ENCODE peak calls at places on chromosomes 5 and 9, in five cellular contexts. One of them, this sample, is unnamed.

GRCh38 chr9:94639045-94639995 is at the start of gene FBP1:
- DNase-seq in sigmoid colon: peak; percentile 70
- DNase-seq in upper lobe of right lung: peak; percentile 94
- DNase-seq in HFFc6: no peak
- DNase-seq in CD4-positive, alpha-beta T cell: peak; percentile 31
- DNase-seq in this sample: peak; percentile 55

GRCh38 chr5:120140510-120140909 is 323.6 kb upstream of the PRR16 start:
- DNase-seq in sigmoid colon: no peak
- DNase-seq in upper lobe of right lung: no peak
- DNase-seq in HFFc6: no peak
- DNase-seq in CD4-positive, alpha-beta T cell: no peak
- DNase-seq in this sample: no peak

GRCh38 chr5:91928751-91929521 is 545.8 kb upstream of the ARRDC3 start:
- DNase-seq in sigmoid colon: no peak
- DNase-seq in upper lobe of right lung: no peak
- DNase-seq in HFFc6: peak; percentile 2
- DNase-seq in CD4-positive, alpha-beta T cell: no peak
- DNase-seq in this sample: no peak

GRCh38 chr5:94021246-94021645 is 279.8 kb upstream of the POU5F2 start:
- DNase-seq in sigmoid colon: no peak
- DNase-seq in upper lobe of right lung: no peak
- DNase-seq in HFFc6: peak; percentile 37
- DNase-seq in CD4-positive, alpha-beta T cell: no peak
- DNase-seq in this sample: no peak

GRCh38 chr9:89808076-89808701 is 203.4 kb downstream of the GADD45G start:
- DNase-seq in sigmoid colon: no peak
- DNase-seq in upper lobe of right lung: no peak
- DNase-seq in HFFc6: no peak
- DNase-seq in CD4-positive, alpha-beta T cell: no peak
- DNase-seq in this sample: no peak

GRCh38 chr9:121073038-121073437 is 1.7 kb upstream of the CNTRL start:
- DNase-seq in sigmoid colon: peak; percentile 88
- DNase-seq in upper lobe of right lung: no peak
- DNase-seq in HFFc6: peak; percentile 30
- DNase-seq in CD4-positive, alpha-beta T cell: no peak
- DNase-seq in this sample: no peak

GRCh38 chr5:14147210-14147609 is 4.1 kb downstream of the TRIO start:
- DNase-seq in sigmoid colon: no peak
- DNase-seq in upper lobe of right lung: no peak
- DNase-seq in HFFc6: no peak
- DNase-seq in CD4-positive, alpha-beta T cell: no peak
- DNase-seq in this sample: no peak

GRCh38 chr9:98740226-98740881 is 31.6 kb upstream of the GABBR2 start:
- DNase-seq in sigmoid colon: no peak
- DNase-seq in upper lobe of right lung: no peak
- DNase-seq in HFFc6: no peak
- DNase-seq in CD4-positive, alpha-beta T cell: no peak
- DNase-seq in this sample: no peak

GRCh38 chr5:112154940-112155686 is 264.0 kb downstream of the EPB41L4A start:
- DNase-seq in sigmoid colon: no peak
- DNase-seq in upper lobe of right lung: no peak
- DNase-seq in HFFc6: peak; percentile 56
- DNase-seq in CD4-positive, alpha-beta T cell: no peak
- DNase-seq in this sample: no peak

GRCh38 chr5:74626386-74627222 is 13.9 kb downstream of the ENC1 start:
- DNase-seq in sigmoid colon: no peak
- DNase-seq in upper lobe of right lung: no peak
- DNase-seq in HFFc6: no peak
- DNase-seq in CD4-positive, alpha-beta T cell: no peak
- DNase-seq in this sample: no peak

GRCh38 chr9:617441-618085 is 223.9 kb upstream of the DMRT1 start:
- DNase-seq in sigmoid colon: no peak
- DNase-seq in upper lobe of right lung: no peak
- DNase-seq in HFFc6: no peak
- DNase-seq in CD4-positive, alpha-beta T cell: no peak
- DNase-seq in this sample: no peak

GRCh38 chr9:124480621-124480981 is 26.6 kb downstream of the NR5A1 start:
- DNase-seq in sigmoid colon: no peak
- DNase-seq in upper lobe of right lung: no peak
- DNase-seq in HFFc6: no peak
- DNase-seq in CD4-positive, alpha-beta T cell: no peak
- DNase-seq in this sample: no peak

GRCh38 chr5:172886974-172887491 is 53.0 kb downstream of the ERGIC1 start:
- DNase-seq in sigmoid colon: peak; percentile 94
- DNase-seq in upper lobe of right lung: peak; percentile 94
- DNase-seq in HFFc6: peak; percentile 95
- DNase-seq in CD4-positive, alpha-beta T cell: no peak
- DNase-seq in this sample: no peak

GRCh38 chr5:42858031-42858643 is 46.4 kb upstream of the SELENOP start:
- DNase-seq in sigmoid colon: no peak
- DNase-seq in upper lobe of right lung: no peak
- DNase-seq in HFFc6: no peak
- DNase-seq in CD4-positive, alpha-beta T cell: no peak
- DNase-seq in this sample: no peak

GRCh38 chr9:36840895-36841536 is 193.1 kb downstream of the PAX5 start:
- DNase-seq in sigmoid colon: no peak
- DNase-seq in upper lobe of right lung: no peak
- DNase-seq in HFFc6: no peak
- DNase-seq in CD4-positive, alpha-beta T cell: no peak
- DNase-seq in this sample: no peak

GRCh38 chr9:126108240-126108639 is 218.4 kb upstream of the MVB12B start:
- DNase-seq in sigmoid colon: no peak
- DNase-seq in upper lobe of right lung: peak; percentile 17
- DNase-seq in HFFc6: no peak
- DNase-seq in CD4-positive, alpha-beta T cell: no peak
- DNase-seq in this sample: no peak

GRCh38 chr5:115306011-115306530 is 9.6 kb upstream of the CCDC112 start:
- DNase-seq in sigmoid colon: no peak
- DNase-seq in upper lobe of right lung: no peak
- DNase-seq in HFFc6: no peak
- DNase-seq in CD4-positive, alpha-beta T cell: no peak
- DNase-seq in this sample: no peak

GRCh38 chr5:51033215-51033614 is 350.0 kb upstream of the ISL1 start:
- DNase-seq in sigmoid colon: no peak
- DNase-seq in upper lobe of right lung: no peak
- DNase-seq in HFFc6: no peak
- DNase-seq in CD4-positive, alpha-beta T cell: no peak
- DNase-seq in this sample: no peak

GRCh38 chr9:97845763-97846162 is 7.3 kb upstream of the FOXE1 start:
- DNase-seq in sigmoid colon: no peak
- DNase-seq in upper lobe of right lung: no peak
- DNase-seq in HFFc6: no peak
- DNase-seq in CD4-positive, alpha-beta T cell: no peak
- DNase-seq in this sample: no peak

DNA sequence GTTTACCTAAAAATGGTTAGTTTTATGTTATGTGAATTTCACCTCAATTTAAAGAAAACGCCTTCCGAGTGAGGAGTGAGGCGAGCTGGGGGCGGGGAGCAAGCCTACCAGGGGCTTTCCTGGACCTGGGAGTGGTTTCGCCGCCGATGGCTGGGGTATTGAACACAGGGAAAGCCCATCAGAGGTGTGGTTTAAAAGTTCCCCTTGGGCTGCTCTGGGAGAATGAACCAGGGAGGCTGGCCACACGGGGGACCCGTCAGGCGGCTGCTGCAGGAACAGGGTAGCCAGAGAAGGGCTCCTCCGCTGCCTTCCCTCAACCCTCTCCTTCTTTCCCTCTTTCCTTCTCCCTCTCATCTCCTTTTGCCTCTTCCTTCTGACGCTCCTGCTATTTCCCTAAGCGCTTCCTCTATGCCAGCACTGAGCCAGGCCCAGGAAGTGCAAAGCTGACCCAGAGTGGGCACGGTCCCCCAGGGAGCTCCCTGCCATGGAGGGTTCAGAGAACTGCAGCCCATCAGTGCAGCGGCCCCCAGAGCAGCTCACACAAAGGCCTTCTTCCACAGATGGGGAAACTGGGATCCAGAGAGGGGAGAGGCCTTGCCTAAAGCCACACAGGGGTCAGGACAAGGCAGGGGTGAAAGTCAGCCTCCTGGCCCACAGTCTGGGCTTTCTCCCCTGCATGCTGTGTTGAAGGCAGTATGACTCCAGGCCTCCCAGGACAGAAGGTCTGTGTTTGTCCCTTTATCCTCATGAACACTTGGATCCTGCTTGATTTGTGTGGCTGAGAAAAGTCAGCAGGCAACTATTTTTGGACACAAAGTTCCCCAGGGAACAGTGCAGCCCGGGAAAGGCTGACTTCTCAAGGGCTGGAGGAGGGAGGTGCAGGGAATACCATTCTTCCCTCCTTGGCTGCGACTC is 4.6 kb downstream of the AKNA start:
- DNase-seq in sigmoid colon: peak; percentile 83
- DNase-seq in upper lobe of right lung: no peak
- DNase-seq in HFFc6: peak; percentile 16
- DNase-seq in CD4-positive, alpha-beta T cell: peak; percentile 70
- DNase-seq in this sample: peak; percentile 63
- TF ChIP-seq CTCF in sigmoid colon: no peak
- TF ChIP-seq CTCF in upper lobe of right lung: no peak
- TF ChIP-seq CTCF in HFFc6: peak; percentile 41
- TF ChIP-seq CTCF in CD4-positive, alpha-beta T cell: no peak
- TF ChIP-seq CTCF in this sample: no peak

GRCh38 chr5:170348069-170348702 is 41.0 kb downstream of the KCNMB1 start:
- DNase-seq in sigmoid colon: peak; percentile 55
- DNase-seq in upper lobe of right lung: no peak
- DNase-seq in HFFc6: no peak
- DNase-seq in CD4-positive, alpha-beta T cell: no peak
- DNase-seq in this sample: no peak
- TF ChIP-seq CTCF in sigmoid colon: no peak
- TF ChIP-seq CTCF in upper lobe of right lung: peak; percentile 22
- TF ChIP-seq CTCF in HFFc6: no peak
- TF ChIP-seq CTCF in CD4-positive, alpha-beta T cell: no peak
- TF ChIP-seq CTCF in this sample: no peak

GRCh38 chr5:107104774-107105050 is 566.0 kb downstream of the EFNA5 start:
- DNase-seq in sigmoid colon: no peak
- DNase-seq in upper lobe of right lung: no peak
- DNase-seq in HFFc6: no peak
- DNase-seq in CD4-positive, alpha-beta T cell: no peak
- DNase-seq in this sample: no peak
- TF ChIP-seq CTCF in sigmoid colon: no peak
- TF ChIP-seq CTCF in upper lobe of right lung: no peak
- TF ChIP-seq CTCF in HFFc6: no peak
- TF ChIP-seq CTCF in CD4-positive, alpha-beta T cell: no peak
- TF ChIP-seq CTCF in this sample: no peak

GRCh38 chr9:38269752-38270151 is 122.8 kb upstream of the ALDH1B1 start:
- DNase-seq in sigmoid colon: no peak
- DNase-seq in upper lobe of right lung: no peak
- DNase-seq in HFFc6: no peak
- DNase-seq in CD4-positive, alpha-beta T cell: no peak
- DNase-seq in this sample: no peak
- TF ChIP-seq CTCF in sigmoid colon: no peak
- TF ChIP-seq CTCF in upper lobe of right lung: no peak
- TF ChIP-seq CTCF in HFFc6: no peak
- TF ChIP-seq CTCF in CD4-positive, alpha-beta T cell: no peak
- TF ChIP-seq CTCF in this sample: no peak

DNA sequence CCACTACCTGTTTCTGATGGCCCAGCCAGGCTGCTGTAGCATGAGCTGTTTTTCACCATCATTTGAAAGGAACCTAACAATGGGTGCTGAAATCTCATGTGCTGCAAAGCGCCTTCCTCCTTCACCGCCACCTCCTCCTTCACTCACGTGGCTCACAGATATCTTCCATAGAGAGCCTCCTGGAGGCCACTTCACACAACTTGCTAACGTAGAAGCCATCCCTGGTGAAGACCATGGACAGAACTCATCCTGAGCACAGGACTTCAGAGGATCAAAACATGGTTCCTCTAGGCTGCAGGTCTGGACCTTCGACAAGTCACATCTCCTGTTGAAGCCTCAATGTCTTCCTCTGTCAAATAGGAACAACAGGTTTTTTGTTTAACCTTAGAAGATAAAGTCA is 155.5 kb upstream of the RAD23B start:
- DNase-seq in sigmoid colon: no peak
- DNase-seq in upper lobe of right lung: no peak
- DNase-seq in HFFc6: no peak
- DNase-seq in CD4-positive, alpha-beta T cell: no peak
- DNase-seq in this sample: no peak
- TF ChIP-seq CTCF in sigmoid colon: no peak
- TF ChIP-seq CTCF in upper lobe of right lung: no peak
- TF ChIP-seq CTCF in HFFc6: no peak
- TF ChIP-seq CTCF in CD4-positive, alpha-beta T cell: no peak
- TF ChIP-seq CTCF in this sample: no peak

GRCh38 chr9:131447148-131447547 is 53.3 kb downstream of the PRRC2B start:
- DNase-seq in sigmoid colon: no peak
- DNase-seq in upper lobe of right lung: no peak
- DNase-seq in HFFc6: no peak
- DNase-seq in CD4-positive, alpha-beta T cell: no peak
- DNase-seq in this sample: no peak
- TF ChIP-seq CTCF in sigmoid colon: no peak
- TF ChIP-seq CTCF in upper lobe of right lung: no peak
- TF ChIP-seq CTCF in HFFc6: no peak
- TF ChIP-seq CTCF in CD4-positive, alpha-beta T cell: no peak
- TF ChIP-seq CTCF in this sample: no peak